ENCODE peak calls at places on chromosomes 2 and 18, in four cellular contexts. B is GM12865, Y is suprapubic skin, J is heart left ventricle. A is an unnamed sample.

GRCh38 chr2:205712508-205712907 is 30.2 kb downstream of the NRP2 start:
- DNase-seq in Y (no peak), J (no peak), B (peak), A (no peak)

GRCh38 chr2:224278531-224278930 is 123.4 kb downstream of the FAM124B start:
- DNase-seq in B (no peak), J (no peak), Y (no peak), A (no peak)

GRCh38 chr2:74779587-74780135 is 54.3 kb upstream of the HK2 start:
- DNase-seq in Y (no peak), J (no peak), B (no peak), A (no peak)

GRCh38 chr2:198376677-198377076 is 572.3 kb downstream of the PLCL1 start:
- DNase-seq in J (no peak), B (peak), Y (no peak), A (no peak)

GRCh38 chr18:8702668-8703067 is 2.7 kb upstream of the MTCL1 start:
- DNase-seq in J (no peak), B (no peak), Y (no peak), A (no peak)

GRCh38 chr18:2104620-2105462 is 466.5 kb downstream of the METTL4 start:
- DNase-seq in Y (no peak), J (peak), B (peak), A (peak)

GRCh38 chr2:70047406-70048033 is 39.8 kb upstream of the PCBP1 start:
- DNase-seq in Y (peak), B (no peak), J (no peak), A (no peak)

GRCh38 chr18:79260510-79260909 is 135.2 kb upstream of the NFATC1 start:
- DNase-seq in J (no peak), Y (no peak), B (no peak), A (no peak)

GRCh38 chr2:81327916-81328315 is 1023.4 kb upstream of the LRRTM1 start:
- DNase-seq in J (no peak), B (no peak), Y (no peak), A (no peak)

GRCh38 chr2:147346142-147346541 is 498.7 kb upstream of the ACVR2A start:
- DNase-seq in Y (no peak), J (no peak), B (no peak), A (no peak)

GRCh38 chr2:43139996-43140621 is 86.3 kb downstream of the ZFP36L2 start:
- DNase-seq in J (peak), Y (no peak), B (peak), A (peak)

GRCh38 chr18:74282359-74283254 is 9.2 kb downstream of the CYB5A start:
- DNase-seq in B (no peak), J (no peak), Y (no peak), A (no peak)

GRCh38 chr2:236512902-236513433 is 56.7 kb upstream of the ACKR3 start:
- DNase-seq in J (peak), B (peak), Y (no peak), A (peak)

GRCh38 chr18:41972067-41973000 is 17.3 kb downstream of the PIK3C3 start:
- DNase-seq in Y (no peak), B (no peak), J (no peak), A (no peak)

GRCh38 chr2:143175435-143175834 is 46.2 kb downstream of the ARHGAP15 start:
- DNase-seq in Y (no peak), B (no peak), J (no peak), A (no peak)

GRCh38 chr2:143181494-143181893 is 52.3 kb downstream of the ARHGAP15 start:
- DNase-seq in J (no peak), B (no peak), Y (no peak), A (no peak)

GRCh38 chr2:143177081-143177786 is 48.0 kb downstream of the ARHGAP15 start:
- DNase-seq in Y (no peak), B (peak), J (no peak), A (no peak)

GRCh38 chr2:143171817-143172216 is 42.6 kb downstream of the ARHGAP15 start:
- DNase-seq in B (no peak), Y (no peak), J (no peak), A (no peak)

DNA sequence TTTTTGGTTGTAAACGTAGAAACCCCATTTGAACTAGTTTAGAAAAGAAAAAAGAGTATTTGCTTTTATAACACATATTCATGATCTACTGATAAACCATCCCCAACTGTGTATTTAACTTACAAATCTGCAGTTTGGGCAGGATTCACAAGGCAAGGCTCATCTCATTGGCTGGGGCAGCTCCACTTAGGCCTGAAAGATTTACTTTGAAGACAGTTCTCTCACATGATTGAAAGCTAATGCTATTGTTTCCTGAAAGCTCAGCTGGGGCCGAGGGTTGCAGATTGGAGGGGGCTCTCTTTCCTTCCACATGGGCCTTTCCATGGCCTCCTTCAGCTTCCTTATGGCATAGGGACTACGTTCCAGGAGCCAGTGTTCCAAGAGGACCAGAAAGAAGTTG is 47.4 kb downstream of the ARHGAP15 start:
- DNase-seq in J (no peak), B (peak), Y (no peak), A (no peak)
- H3K4me3 ChIP-seq in J (no peak), B (peak), Y (no peak), A (no peak)

GRCh38 chr2:38130877-38131276 is 54.9 kb upstream of the CYP1B1 start:
- DNase-seq in Y (no peak), B (no peak), J (no peak), A (no peak)
- TF ChIP-seq CTCF in Y (no peak), B (no peak), J (no peak), A (no peak)

GRCh38 chr2:134181219-134181618 is 72.7 kb upstream of the MGAT5 start:
- DNase-seq in B (peak), J (no peak), Y (no peak), A (no peak)
- H3K4me3 ChIP-seq in B (no peak), J (no peak), Y (no peak), A (no peak)

DNA sequence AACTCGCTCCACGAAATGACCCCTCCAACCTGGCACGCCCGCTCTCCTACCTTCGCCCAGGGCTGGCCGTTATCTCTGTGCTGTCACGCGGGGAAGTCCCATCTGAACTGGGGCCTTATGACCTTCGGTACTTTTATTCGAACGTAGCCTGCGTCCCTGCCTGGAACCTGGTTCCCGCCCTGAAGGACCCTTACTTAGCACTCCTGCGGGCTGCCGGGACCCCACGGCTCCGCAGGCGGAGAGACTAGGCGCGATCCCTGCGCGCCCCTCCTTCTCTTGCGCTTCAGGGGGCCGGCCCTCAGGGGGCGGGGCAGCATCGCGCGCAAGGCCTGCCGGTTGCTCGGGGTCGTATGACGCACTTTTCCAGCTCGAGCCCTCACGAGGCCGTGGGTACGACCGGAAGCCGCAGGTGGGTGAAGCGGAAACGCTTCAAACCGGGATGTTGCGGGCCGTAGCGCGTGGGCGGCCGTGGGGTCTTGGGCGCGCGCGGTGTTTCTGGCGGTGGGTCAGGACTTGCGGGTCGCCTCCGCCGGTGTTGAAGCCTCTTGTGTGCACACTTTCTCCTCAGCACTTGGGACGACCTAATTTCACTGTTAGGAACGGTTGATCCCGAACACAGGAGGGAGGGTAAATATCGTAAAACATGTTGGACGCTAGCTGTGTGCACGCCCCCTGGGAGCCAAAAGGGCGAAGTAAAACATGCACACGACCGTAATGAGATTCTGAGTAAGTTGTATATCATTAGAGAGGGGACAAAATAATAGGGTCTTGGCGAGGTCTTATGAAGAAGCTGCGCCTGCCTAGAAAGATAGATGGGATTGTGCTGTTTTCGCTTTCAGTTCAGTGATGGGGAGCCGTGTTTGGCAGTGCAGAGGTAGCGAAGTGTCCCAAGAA is at the start of the genes LIPT1 and TSGA10:
- DNase-seq in B (peak), Y (peak), J (peak), A (peak)
- TF ChIP-seq CTCF in B (no peak), Y (no peak), J (no peak), A (no peak)

GRCh38 chr2:62505109-62505508 is 886 bp downstream of the TMEM17 start:
- DNase-seq in B (no peak), J (no peak), Y (no peak), A (no peak)
- H3K4me3 ChIP-seq in B (no peak), J (peak), Y (peak), A (peak)

DNA sequence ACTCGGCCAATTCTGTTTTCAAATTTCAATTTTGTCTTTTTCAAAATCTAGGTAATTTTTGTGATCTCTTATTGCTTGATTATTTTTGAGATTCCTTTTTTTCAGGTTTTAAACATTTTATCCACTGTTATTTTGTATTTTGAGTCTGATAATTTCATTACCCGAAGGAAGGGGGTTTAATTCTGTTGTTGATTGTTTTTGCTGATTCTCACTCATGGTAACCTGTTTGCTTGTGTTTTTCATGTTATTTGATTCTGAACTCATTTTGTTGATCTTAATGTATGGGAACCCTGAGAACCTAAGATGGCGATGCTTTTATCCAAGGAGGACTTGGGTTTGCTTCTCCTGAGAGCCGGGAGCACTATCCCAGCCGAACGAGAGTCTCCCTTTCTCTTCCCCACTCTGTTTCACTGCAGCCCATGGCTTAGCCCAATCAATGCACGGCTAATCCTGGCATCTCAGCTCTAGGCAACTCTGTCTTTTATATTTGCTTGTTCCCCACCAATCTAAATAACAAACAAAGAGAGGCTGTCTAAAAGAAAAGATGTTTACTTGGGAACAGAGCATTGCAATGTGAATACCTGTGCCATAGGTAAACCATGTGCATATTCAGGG is 73.2 kb upstream of the ZCCHC2 start:
- DNase-seq in J (no peak), B (no peak), Y (no peak), A (no peak)
- TF ChIP-seq CTCF in J (no peak), B (no peak), Y (no peak), A (no peak)

GRCh38 chr2:55887351-55887750 is 36.2 kb downstream of the EFEMP1 start:
- DNase-seq in Y (no peak), J (no peak), B (no peak), A (no peak)

GRCh38 chr2:55891671-55892071 is 31.9 kb downstream of the EFEMP1 start:
- DNase-seq in B (no peak), J (no peak), Y (no peak), A (no peak)

GRCh38 chr2:55885944-55886281 is 37.7 kb downstream of the EFEMP1 start:
- DNase-seq in J (no peak), B (no peak), Y (no peak), A (no peak)

GRCh38 chr2:55887906-55888625 is 35.5 kb downstream of the EFEMP1 start:
- DNase-seq in B (no peak), J (no peak), Y (no peak), A (no peak)

GRCh38 chr2:55888941-55889340 is 34.6 kb downstream of the EFEMP1 start:
- DNase-seq in J (no peak), Y (no peak), B (no peak), A (peak)
- H3K4me3 ChIP-seq in J (no peak), Y (no peak), B (no peak), A (no peak)